ENCODE peak calls at places on chromosomes 7 and 10, in seven cellular contexts. One of them, this sample, is unnamed.
A peak's percentile ranks its signal among the peaks of the same experiment; 100 is the strongest.

GRCh38 chr10:72261323-72262018 is 12.3 kb upstream of the DDIT4 start:
- DNase-seq in HepG2: no peak
- DNase-seq in lung: no peak
- DNase-seq in OCI-LY7: peak; percentile 72
- DNase-seq in BJ: no peak
- DNase-seq in thoracic aorta: no peak
- DNase-seq in Peyer's patch: peak; percentile 69
- DNase-seq in this sample: peak; percentile 75

GRCh38 chr10:1785835-1786234 is 48.5 kb upstream of the ADARB2 start:
- DNase-seq in HepG2: no peak
- DNase-seq in lung: no peak
- DNase-seq in OCI-LY7: no peak
- DNase-seq in BJ: no peak
- DNase-seq in thoracic aorta: no peak
- DNase-seq in Peyer's patch: no peak
- DNase-seq in this sample: no peak

GRCh38 chr7:17121671-17122070 is 176.8 kb upstream of the AHR start:
- DNase-seq in HepG2: no peak
- DNase-seq in lung: no peak
- DNase-seq in OCI-LY7: no peak
- DNase-seq in BJ: no peak
- DNase-seq in thoracic aorta: no peak
- DNase-seq in Peyer's patch: no peak
- DNase-seq in this sample: no peak

GRCh38 chr10:26859241-26860025 is 1.3 kb downstream of the ABI1 start:
- DNase-seq in HepG2: peak; percentile 22
- DNase-seq in lung: no peak
- DNase-seq in OCI-LY7: no peak
- DNase-seq in BJ: no peak
- DNase-seq in thoracic aorta: no peak
- DNase-seq in Peyer's patch: no peak
- DNase-seq in this sample: no peak

GRCh38 chr7:45036801-45037200 is 36.8 kb downstream of the CCM2 start:
- DNase-seq in HepG2: no peak
- DNase-seq in lung: no peak
- DNase-seq in OCI-LY7: no peak
- DNase-seq in BJ: no peak
- DNase-seq in thoracic aorta: no peak
- DNase-seq in Peyer's patch: no peak
- DNase-seq in this sample: no peak

GRCh38 chr7:45580053-45580872 is 6.1 kb downstream of the ADCY1 start:
- DNase-seq in HepG2: no peak
- DNase-seq in lung: no peak
- DNase-seq in OCI-LY7: no peak
- DNase-seq in BJ: no peak
- DNase-seq in thoracic aorta: no peak
- DNase-seq in Peyer's patch: no peak
- DNase-seq in this sample: no peak

GRCh38 chr10:37937864-37938263 is 38.6 kb downstream of the ZNF25 start:
- DNase-seq in HepG2: no peak
- DNase-seq in lung: no peak
- DNase-seq in OCI-LY7: no peak
- DNase-seq in BJ: no peak
- DNase-seq in thoracic aorta: no peak
- DNase-seq in Peyer's patch: no peak
- DNase-seq in this sample: no peak

GRCh38 chr10:72292223-72292691 is 18.5 kb downstream of the DDIT4 start:
- DNase-seq in HepG2: no peak
- DNase-seq in lung: no peak
- DNase-seq in OCI-LY7: no peak
- DNase-seq in BJ: no peak
- DNase-seq in thoracic aorta: no peak
- DNase-seq in Peyer's patch: peak; percentile 72
- DNase-seq in this sample: peak; percentile 47

GRCh38 chr7:29946428-29947186 is 43.0 kb downstream of the SCRN1 start:
- DNase-seq in HepG2: peak; percentile 19
- DNase-seq in lung: peak; percentile 44
- DNase-seq in OCI-LY7: peak; percentile 27
- DNase-seq in BJ: no peak
- DNase-seq in thoracic aorta: no peak
- DNase-seq in Peyer's patch: no peak
- DNase-seq in this sample: no peak

GRCh38 chr10:34766256-34766580 is 48.9 kb downstream of the PARD3 start:
- DNase-seq in HepG2: no peak
- DNase-seq in lung: no peak
- DNase-seq in OCI-LY7: no peak
- DNase-seq in BJ: no peak
- DNase-seq in thoracic aorta: no peak
- DNase-seq in Peyer's patch: no peak
- DNase-seq in this sample: no peak

GRCh38 chr7:14687241-14687640 is 215.3 kb downstream of the DGKB start:
- DNase-seq in HepG2: no peak
- DNase-seq in lung: no peak
- DNase-seq in OCI-LY7: no peak
- DNase-seq in BJ: no peak
- DNase-seq in thoracic aorta: no peak
- DNase-seq in Peyer's patch: no peak
- DNase-seq in this sample: no peak

GRCh38 chr7:111741811-111742240 is 179.5 kb upstream of the IMMP2L start:
- DNase-seq in HepG2: peak; percentile 61
- DNase-seq in lung: no peak
- DNase-seq in OCI-LY7: peak; percentile 63
- DNase-seq in BJ: no peak
- DNase-seq in thoracic aorta: no peak
- DNase-seq in Peyer's patch: peak; percentile 71
- DNase-seq in this sample: peak; percentile 61

DNA sequence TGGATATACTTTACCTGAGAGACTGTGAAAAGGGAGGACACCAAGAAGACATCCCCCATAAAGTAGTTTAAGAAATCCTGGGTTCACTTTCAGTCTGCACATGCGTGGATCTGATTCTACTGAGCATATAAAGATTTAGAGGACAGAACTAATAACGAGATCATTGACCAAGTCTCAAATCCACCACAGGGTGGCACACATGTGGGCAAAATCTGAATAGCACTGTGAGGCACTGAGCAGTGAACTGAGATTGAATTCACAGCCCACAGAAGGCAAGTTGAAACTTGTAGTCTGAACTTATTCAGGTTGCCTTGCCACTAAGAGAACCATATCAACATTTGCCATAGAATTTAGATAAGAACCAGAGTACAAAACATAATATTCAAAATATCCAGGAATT is 818.6 kb downstream of the GRID1 start:
- DNase-seq in HepG2: peak; percentile 16
- DNase-seq in lung: no peak
- DNase-seq in OCI-LY7: peak; percentile 17
- DNase-seq in BJ: no peak
- DNase-seq in thoracic aorta: no peak
- DNase-seq in Peyer's patch: peak; percentile 65
- DNase-seq in this sample: peak; percentile 14
- TF ChIP-seq CTCF in HepG2: no peak
- TF ChIP-seq CTCF in lung: no peak
- TF ChIP-seq CTCF in OCI-LY7: peak; percentile 64
- TF ChIP-seq CTCF in BJ: peak; percentile 37
- TF ChIP-seq CTCF in thoracic aorta: no peak
- TF ChIP-seq CTCF in Peyer's patch: peak; percentile 48
- TF ChIP-seq CTCF in this sample: peak; percentile 34

DNA sequence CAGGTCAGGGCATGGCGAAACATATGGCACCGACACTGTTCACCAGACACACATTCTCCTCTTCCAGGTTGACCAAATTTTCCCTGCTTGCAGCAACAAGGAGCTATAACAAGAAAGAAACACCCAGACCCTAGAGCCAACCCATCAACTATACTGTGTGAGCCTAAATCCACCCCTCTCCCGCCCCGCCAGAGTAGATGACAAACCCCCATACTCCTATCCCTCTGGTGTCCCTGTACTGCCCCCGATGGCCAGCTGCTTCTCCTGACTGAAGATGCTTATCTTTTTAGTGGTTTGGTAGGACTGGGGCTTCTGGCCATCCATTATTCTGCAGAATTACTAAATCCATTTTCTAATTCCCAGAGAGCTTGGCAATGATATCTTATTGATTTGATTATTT is 70.1 kb upstream of the EEPD1 start:
- DNase-seq in HepG2: no peak
- DNase-seq in lung: no peak
- DNase-seq in OCI-LY7: no peak
- DNase-seq in BJ: no peak
- DNase-seq in thoracic aorta: no peak
- DNase-seq in Peyer's patch: no peak
- DNase-seq in this sample: no peak
- TF ChIP-seq CTCF in HepG2: no peak
- TF ChIP-seq CTCF in lung: no peak
- TF ChIP-seq CTCF in OCI-LY7: no peak
- TF ChIP-seq CTCF in BJ: peak; percentile 12
- TF ChIP-seq CTCF in thoracic aorta: no peak
- TF ChIP-seq CTCF in Peyer's patch: no peak
- TF ChIP-seq CTCF in this sample: no peak

DNA sequence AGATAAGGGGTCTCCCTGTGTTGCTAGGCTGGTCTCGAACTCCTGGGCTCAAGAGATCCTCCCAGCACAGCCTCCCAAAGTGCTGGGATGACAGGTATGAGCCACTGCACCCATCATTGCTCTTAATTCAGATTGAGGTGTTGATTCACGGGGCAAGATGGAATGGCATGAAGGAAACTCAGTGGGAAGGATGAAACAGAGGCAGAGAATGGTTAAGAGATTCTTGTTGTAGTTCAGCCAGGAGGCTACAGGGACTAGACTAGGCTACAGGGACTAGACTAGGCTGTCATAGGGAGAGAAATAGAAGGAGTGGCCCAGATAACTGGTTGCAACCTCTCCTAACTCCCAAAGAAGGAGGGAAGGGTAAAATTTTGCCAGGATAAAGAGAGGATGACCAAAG is 48.0 kb downstream of the THNSL1 start:
- DNase-seq in HepG2: no peak
- DNase-seq in lung: no peak
- DNase-seq in OCI-LY7: no peak
- DNase-seq in BJ: no peak
- DNase-seq in thoracic aorta: no peak
- DNase-seq in Peyer's patch: no peak
- DNase-seq in this sample: no peak
- TF ChIP-seq CTCF in HepG2: no peak
- TF ChIP-seq CTCF in lung: no peak
- TF ChIP-seq CTCF in OCI-LY7: no peak
- TF ChIP-seq CTCF in BJ: no peak
- TF ChIP-seq CTCF in thoracic aorta: no peak
- TF ChIP-seq CTCF in Peyer's patch: no peak
- TF ChIP-seq CTCF in this sample: no peak

DNA sequence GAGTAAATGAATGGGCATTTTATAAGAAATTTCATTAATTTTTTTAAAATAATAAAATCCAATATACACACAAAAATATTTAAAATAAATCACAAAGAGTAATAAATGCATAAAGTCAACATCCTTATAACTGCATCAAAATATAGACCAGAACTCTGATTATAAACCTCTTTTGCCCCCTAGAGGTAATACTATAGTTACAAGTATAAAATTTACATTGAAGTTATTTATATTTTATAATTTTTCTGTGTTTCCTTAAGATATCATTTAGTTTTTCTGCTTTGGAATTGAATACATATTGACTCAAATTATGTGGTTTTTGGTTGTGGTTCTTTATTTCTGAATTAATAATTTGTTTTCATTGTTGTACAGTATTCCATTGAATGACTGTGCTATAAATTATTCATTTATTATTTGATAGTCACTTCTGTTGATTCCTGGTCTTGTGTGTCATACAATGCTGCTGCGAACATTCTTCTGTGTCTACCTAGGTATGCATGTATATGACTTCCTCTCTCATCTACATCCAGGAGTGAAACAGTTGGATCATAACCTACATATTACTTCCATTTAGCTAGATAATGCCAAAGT is 673.6 kb downstream of the IPMK start:
- DNase-seq in HepG2: no peak
- DNase-seq in lung: no peak
- DNase-seq in OCI-LY7: peak; percentile 1
- DNase-seq in BJ: no peak
- DNase-seq in thoracic aorta: no peak
- DNase-seq in Peyer's patch: no peak
- DNase-seq in this sample: no peak
- TF ChIP-seq CTCF in HepG2: no peak
- TF ChIP-seq CTCF in lung: no peak
- TF ChIP-seq CTCF in OCI-LY7: peak; percentile 62
- TF ChIP-seq CTCF in BJ: no peak
- TF ChIP-seq CTCF in thoracic aorta: no peak
- TF ChIP-seq CTCF in Peyer's patch: no peak
- TF ChIP-seq CTCF in this sample: no peak

GRCh38 chr7:110442386-110442837 is 648.5 kb upstream of the LRRN3 start:
- DNase-seq in HepG2: peak; percentile 49
- DNase-seq in lung: no peak
- DNase-seq in OCI-LY7: peak; percentile 18
- DNase-seq in BJ: no peak
- DNase-seq in thoracic aorta: no peak
- DNase-seq in Peyer's patch: no peak
- DNase-seq in this sample: peak; percentile 24
- TF ChIP-seq CTCF in HepG2: peak; percentile 80
- TF ChIP-seq CTCF in lung: no peak
- TF ChIP-seq CTCF in OCI-LY7: peak; percentile 63
- TF ChIP-seq CTCF in BJ: peak; percentile 41
- TF ChIP-seq CTCF in thoracic aorta: no peak
- TF ChIP-seq CTCF in Peyer's patch: no peak
- TF ChIP-seq CTCF in this sample: peak; percentile 53

GRCh38 chr7:159020987-159021386 is 123.7 kb downstream of the VIPR2 start:
- DNase-seq in HepG2: peak; percentile 54
- DNase-seq in lung: no peak
- DNase-seq in OCI-LY7: no peak
- DNase-seq in BJ: no peak
- DNase-seq in thoracic aorta: no peak
- DNase-seq in Peyer's patch: no peak
- DNase-seq in this sample: no peak
- TF ChIP-seq CTCF in HepG2: peak; percentile 48
- TF ChIP-seq CTCF in lung: no peak
- TF ChIP-seq CTCF in OCI-LY7: no peak
- TF ChIP-seq CTCF in BJ: no peak
- TF ChIP-seq CTCF in thoracic aorta: no peak
- TF ChIP-seq CTCF in Peyer's patch: no peak
- TF ChIP-seq CTCF in this sample: no peak

This sample was measured in GM13977.